ENCODE peak calls at places on chromosomes 2 and 18, in eight cellular contexts. D is CD8-positive, alpha-beta T cell; O is left ventricle myocardium inferior; I is heart left ventricle; V is fibroblast of lung; M is heart right ventricle; A is hepatocyte; X is GM06990. S is an unnamed sample.

GRCh38 chr2:132978840-132979239 is 308.8 kb upstream of the LYPD1 start:
- DNase-seq in V (no peak), A (no peak), X (peak; percentile 12), M (no peak), O (no peak), D (no peak), I (no peak), S (no peak)

GRCh38 chr18:31506024-31506742 is 8.2 kb downstream of the DSG2 start:
- DNase-seq in I (no peak), M (no peak), A (no peak), X (no peak), O (no peak), D (no peak), V (peak; percentile 34), S (no peak)

GRCh38 chr2:138329591-138329990 is 172.0 kb upstream of the SPOPL start:
- DNase-seq in X (no peak), A (no peak), V (peak; percentile 2), O (no peak), D (no peak), I (no peak), M (no peak), S (no peak)

GRCh38 chr2:173750332-173750731 is 214.8 kb downstream of the SP3 start:
- DNase-seq in A (peak; percentile 17), O (no peak), V (peak; percentile 46), M (no peak), X (no peak), D (no peak), I (peak; percentile 15), S (no peak)

GRCh38 chr18:57207124-57207916 is 60.4 kb downstream of the BOD1L2 start:
- DNase-seq in D (no peak), V (no peak), A (peak; percentile 27), X (no peak), M (no peak), I (no peak), O (no peak), S (no peak)

GRCh38 chr2:23532311-23533013 is 147.5 kb downstream of the KLHL29 start:
- DNase-seq in A (peak; percentile 47), V (no peak), X (peak; percentile 38), M (no peak), D (peak; percentile 35), O (no peak), I (no peak), S (no peak)

GRCh38 chr2:50785781-50786180 is 246.2 kb downstream of the NRXN1 start:
- DNase-seq in O (no peak), V (no peak), A (no peak), X (no peak), I (no peak), M (no peak), D (no peak), S (no peak)

GRCh38 chr2:33213648-33214047 is 262.8 kb upstream of the RASGRP3 start:
- DNase-seq in D (no peak), V (no peak), O (no peak), M (no peak), X (no peak), I (no peak), A (no peak), S (no peak)

GRCh38 chr2:186531257-186531775 is 45.3 kb downstream of the ZC3H15 start:
- DNase-seq in I (no peak), M (no peak), X (no peak), V (no peak), O (no peak), A (no peak), D (no peak), S (no peak)

GRCh38 chr2:84302513-84303412 is 156.3 kb downstream of the SUCLG1 start:
- DNase-seq in V (peak; percentile 45), M (no peak), X (no peak), I (peak; percentile 8), D (peak; percentile 46), O (no peak), A (peak; percentile 80), S (no peak)

GRCh38 chr2:236935656-236936445 is 149.8 kb upstream of the COPS8 start:
- DNase-seq in O (no peak), M (no peak), I (no peak), X (no peak), A (no peak), D (no peak), V (no peak), S (no peak)

GRCh38 chr2:233856184-233856583 is 1.8 kb upstream of the HJURP start:
- DNase-seq in I (no peak), D (no peak), X (no peak), O (no peak), M (no peak), V (no peak), A (no peak), S (no peak)

GRCh38 chr2:64730551-64731305 is 77.0 kb upstream of the SERTAD2 start:
- DNase-seq in I (peak; percentile 77), A (peak; percentile 75), M (peak; percentile 31), D (peak; percentile 54), X (peak; percentile 43), V (peak; percentile 88), O (peak; percentile 38), S (peak; percentile 80)

GRCh38 chr2:119407430-119408220 is 24.0 kb upstream of the TMEM37 start:
- DNase-seq in D (peak; percentile 17), X (no peak), A (peak; percentile 76), M (no peak), O (no peak), I (peak; percentile 55), V (peak; percentile 72), S (no peak)

GRCh38 chr2:96800061-96800761 is 15.9 kb upstream of the CNNM3 start:
- DNase-seq in X (no peak), O (no peak), A (no peak), D (no peak), I (no peak), M (no peak), V (no peak), S (peak; percentile 65)

GRCh38 chr2:235024191-235024611 is 72.4 kb downstream of the SH3BP4 start:
- DNase-seq in M (no peak), O (no peak), A (no peak), X (no peak), D (no peak), I (no peak), V (no peak), S (no peak)

GRCh38 chr18:31965331-31965970 is 22.5 kb upstream of the TRAPPC8 start:
- DNase-seq in O (no peak), M (no peak), X (no peak), A (no peak), D (no peak), I (no peak), V (no peak), S (no peak)

GRCh38 chr2:106147159-106147558 is 46.9 kb downstream of the UXS1 start:
- DNase-seq in M (no peak), D (no peak), I (no peak), X (no peak), A (no peak), V (peak; percentile 31), O (no peak), S (no peak)

GRCh38 chr18:65748321-65748720 is 2.5 kb upstream of the CDH7 start:
- DNase-seq in V (no peak), X (no peak), A (no peak), O (no peak), M (no peak), D (no peak), I (no peak), S (no peak)

GRCh38 chr2:156803243-156803642 is 367.1 kb downstream of the GPD2 start:
- DNase-seq in D (no peak), X (no peak), I (no peak), A (no peak), M (no peak), O (no peak), V (no peak), S (peak; percentile 32)

GRCh38 chr2:120783371-120783791 is 47.7 kb downstream of the GLI2 start:
- DNase-seq in V (peak; percentile 57), X (no peak), O (no peak), M (no peak), A (no peak), I (no peak), D (no peak), S (no peak)

GRCh38 chr2:191696001-191696400 is 18.1 kb downstream of the NABP1 start:
- DNase-seq in M (no peak), X (no peak), D (no peak), A (peak; percentile 42), I (peak; percentile 58), V (peak; percentile 97), O (peak; percentile 31), S (no peak)

GRCh38 chr2:191703079-191703725 is 25.3 kb downstream of the NABP1 start:
- DNase-seq in D (no peak), X (no peak), I (no peak), V (no peak), M (no peak), O (no peak), A (no peak), S (no peak)

GRCh38 chr2:191696960-191697359 is 19.0 kb downstream of the NABP1 start:
- DNase-seq in D (no peak), A (no peak), O (no peak), M (no peak), I (no peak), X (no peak), V (no peak), S (no peak)

GRCh38 chr2:191701696-191702095 is 23.8 kb downstream of the NABP1 start:
- DNase-seq in A (no peak), V (no peak), O (no peak), D (no peak), I (no peak), X (no peak), M (no peak), S (no peak)

GRCh38 chr2:191699341-191699945 is 21.5 kb downstream of the NABP1 start:
- DNase-seq in D (no peak), X (no peak), M (no peak), I (no peak), V (no peak), A (no peak), O (no peak), S (no peak)
- TF ChIP-seq CTCF in D (no peak), X (no peak), M (no peak), I (no peak), V (no peak), A (no peak), O (no peak), S (no peak)

GRCh38 chr2:74531666-74532065 is 1.9 kb downstream of the HTRA2 start:
- DNase-seq in A (no peak), O (no peak), X (no peak), M (no peak), V (no peak), D (no peak), I (no peak), S (no peak)
- H3K36me3 ChIP-seq in A (no peaks in the 10 kb centered on the region), O (peaks cover 50% of the 10 kb centered on the region), X (peaks cover 35% of the 10 kb centered on the region), M (no peaks in the 10 kb centered on the region), V (peaks cover 19% of the 10 kb centered on the region), D (peaks cover 8% of the 10 kb centered on the region), I (peaks cover 41% of the 10 kb centered on the region), S (no peaks in the 10 kb centered on the region)

DNA sequence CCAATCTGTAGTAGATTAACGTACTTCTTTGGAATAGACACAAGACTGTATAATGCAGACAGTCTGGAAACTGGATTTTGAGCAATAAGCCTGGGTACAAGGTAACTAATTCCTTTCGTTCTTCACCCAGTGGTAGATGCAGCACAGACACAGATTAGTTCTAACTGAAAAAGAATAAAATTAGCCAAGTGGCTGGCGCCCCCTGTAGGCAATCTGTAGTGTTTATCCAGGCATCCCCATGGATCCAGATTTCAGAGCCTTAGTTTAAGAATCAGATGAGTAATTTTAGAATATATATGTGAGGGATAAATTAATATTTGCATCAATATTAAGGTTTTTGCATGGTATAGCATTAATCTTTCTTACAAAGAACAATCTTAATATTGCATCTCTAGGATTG is 563.9 kb downstream of the DCC start:
- DNase-seq in V (peak; percentile 2), X (no peak), D (no peak), A (peak; percentile 72), I (no peak), M (peak; percentile 9), O (peak; percentile 20), S (no peak)
- TF ChIP-seq CTCF in V (no peak), X (peak; percentile 50), D (no peak), A (peak; percentile 73), I (peak; percentile 19), M (peak; percentile 43), O (peak; percentile 51), S (peak; percentile 57)

GRCh38 chr2:110638976-110639695 is 38.7 kb downstream of the BUB1 start:
- DNase-seq in A (no peak), O (no peak), D (no peak), V (no peak), I (no peak), X (no peak), M (no peak), S (no peak)
- H3K36me3 ChIP-seq in A (no peaks in the 10 kb centered on the region), O (no peaks in the 10 kb centered on the region), D (no peaks in the 10 kb centered on the region), V (peaks cover 6% of the 10 kb centered on the region), I (no peaks in the 10 kb centered on the region), X (peaks cover 9% of the 10 kb centered on the region), M (no peaks in the 10 kb centered on the region), S (no peaks in the 10 kb centered on the region)

S was measured in left lung.